ENCODE peak calls at places on chromosomes 13 and 19, in seven cellular contexts. One of them, this sample, is unnamed.

GRCh38 chr13:102128216-102128800 is 273.5 kb downstream of the FGF14 start:
- DNase-seq in activated CD4-positive, alpha-beta T cell treated with anti-CD3 and anti-CD28 coated beads for 48 hours: no peak
- DNase-seq in iris pigment epithelial cell: peak
- DNase-seq in substantia nigra: no peak
- DNase-seq in NCI-H1436 treated with DMSO at 0.1 percent for 48 hours: no peak
- DNase-seq in PC-9: no peak
- DNase-seq in WTC11: no peak
- DNase-seq in this sample: no peak

GRCh38 chr13:45564108-45564507 is 51.4 kb downstream of the ERICH6B start:
- DNase-seq in activated CD4-positive, alpha-beta T cell treated with anti-CD3 and anti-CD28 coated beads for 48 hours: peak
- DNase-seq in PC-9: no peak
- DNase-seq in iris pigment epithelial cell: peak
- DNase-seq in WTC11: no peak
- DNase-seq in NCI-H1436 treated with DMSO at 0.1 percent for 48 hours: no peak
- DNase-seq in substantia nigra: no peak
- DNase-seq in this sample: no peak

GRCh38 chr19:36152061-36152885 is at the start of gene COX7A1:
- DNase-seq in WTC11: no peak
- DNase-seq in activated CD4-positive, alpha-beta T cell treated with anti-CD3 and anti-CD28 coated beads for 48 hours: no peak
- DNase-seq in substantia nigra: no peak
- DNase-seq in PC-9: no peak
- DNase-seq in iris pigment epithelial cell: peak
- DNase-seq in NCI-H1436 treated with DMSO at 0.1 percent for 48 hours: no peak
- DNase-seq in this sample: no peak

GRCh38 chr13:27770809-27771208 is 21.5 kb upstream of the GSX1 start:
- DNase-seq in substantia nigra: no peak
- DNase-seq in activated CD4-positive, alpha-beta T cell treated with anti-CD3 and anti-CD28 coated beads for 48 hours: peak
- DNase-seq in iris pigment epithelial cell: peak
- DNase-seq in WTC11: peak
- DNase-seq in NCI-H1436 treated with DMSO at 0.1 percent for 48 hours: peak
- DNase-seq in PC-9: no peak
- DNase-seq in this sample: peak

GRCh38 chr19:10577951-10578350 is 9.2 kb downstream of the AP1M2 start:
- DNase-seq in PC-9: no peak
- DNase-seq in NCI-H1436 treated with DMSO at 0.1 percent for 48 hours: no peak
- DNase-seq in substantia nigra: no peak
- DNase-seq in activated CD4-positive, alpha-beta T cell treated with anti-CD3 and anti-CD28 coated beads for 48 hours: no peak
- DNase-seq in iris pigment epithelial cell: no peak
- DNase-seq in WTC11: no peak
- DNase-seq in this sample: no peak

GRCh38 chr19:5628470-5628869 is 5.6 kb downstream of the SAFB start:
- DNase-seq in substantia nigra: no peak
- DNase-seq in activated CD4-positive, alpha-beta T cell treated with anti-CD3 and anti-CD28 coated beads for 48 hours: no peak
- DNase-seq in PC-9: no peak
- DNase-seq in iris pigment epithelial cell: peak
- DNase-seq in WTC11: no peak
- DNase-seq in NCI-H1436 treated with DMSO at 0.1 percent for 48 hours: no peak
- DNase-seq in this sample: no peak

GRCh38 chr19:48881741-48882657 is 9.8 kb downstream of the PPP1R15A start:
- DNase-seq in iris pigment epithelial cell: no peak
- DNase-seq in PC-9: no peak
- DNase-seq in WTC11: peak
- DNase-seq in activated CD4-positive, alpha-beta T cell treated with anti-CD3 and anti-CD28 coated beads for 48 hours: no peak
- DNase-seq in NCI-H1436 treated with DMSO at 0.1 percent for 48 hours: no peak
- DNase-seq in substantia nigra: no peak
- DNase-seq in this sample: no peak

GRCh38 chr19:4456843-4457653 is 546 bp downstream of the UBXN6 start:
- DNase-seq in iris pigment epithelial cell: peak
- DNase-seq in NCI-H1436 treated with DMSO at 0.1 percent for 48 hours: no peak
- DNase-seq in activated CD4-positive, alpha-beta T cell treated with anti-CD3 and anti-CD28 coated beads for 48 hours: peak
- DNase-seq in PC-9: no peak
- DNase-seq in WTC11: peak
- DNase-seq in substantia nigra: no peak
- DNase-seq in this sample: peak

GRCh38 chr13:26022538-26023292 is 29.1 kb downstream of the SHISA2 start:
- DNase-seq in PC-9: peak
- DNase-seq in substantia nigra: no peak
- DNase-seq in NCI-H1436 treated with DMSO at 0.1 percent for 48 hours: no peak
- DNase-seq in iris pigment epithelial cell: peak
- DNase-seq in activated CD4-positive, alpha-beta T cell treated with anti-CD3 and anti-CD28 coated beads for 48 hours: no peak
- DNase-seq in WTC11: no peak
- DNase-seq in this sample: peak

GRCh38 chr19:17076539-17076919 is 952 bp downstream of the MYO9B start:
- DNase-seq in WTC11: no peak
- DNase-seq in iris pigment epithelial cell: no peak
- DNase-seq in PC-9: no peak
- DNase-seq in substantia nigra: no peak
- DNase-seq in NCI-H1436 treated with DMSO at 0.1 percent for 48 hours: no peak
- DNase-seq in activated CD4-positive, alpha-beta T cell treated with anti-CD3 and anti-CD28 coated beads for 48 hours: peak
- DNase-seq in this sample: no peak

GRCh38 chr13:100540621-100541020 is 48.0 kb downstream of the GGACT start:
- DNase-seq in WTC11: no peak
- DNase-seq in substantia nigra: no peak
- DNase-seq in activated CD4-positive, alpha-beta T cell treated with anti-CD3 and anti-CD28 coated beads for 48 hours: no peak
- DNase-seq in NCI-H1436 treated with DMSO at 0.1 percent for 48 hours: no peak
- DNase-seq in PC-9: no peak
- DNase-seq in iris pigment epithelial cell: peak
- DNase-seq in this sample: no peak

GRCh38 chr19:33864311-33864850 is 67.7 kb downstream of the KCTD15 start:
- DNase-seq in PC-9: no peak
- DNase-seq in NCI-H1436 treated with DMSO at 0.1 percent for 48 hours: no peak
- DNase-seq in activated CD4-positive, alpha-beta T cell treated with anti-CD3 and anti-CD28 coated beads for 48 hours: no peak
- DNase-seq in iris pigment epithelial cell: no peak
- DNase-seq in substantia nigra: no peak
- DNase-seq in WTC11: no peak
- DNase-seq in this sample: no peak

GRCh38 chr13:44848956-44849748 is 140.1 kb downstream of the NUFIP1 start:
- DNase-seq in activated CD4-positive, alpha-beta T cell treated with anti-CD3 and anti-CD28 coated beads for 48 hours: no peak
- DNase-seq in WTC11: no peak
- DNase-seq in NCI-H1436 treated with DMSO at 0.1 percent for 48 hours: no peak
- DNase-seq in iris pigment epithelial cell: no peak
- DNase-seq in PC-9: no peak
- DNase-seq in substantia nigra: no peak
- DNase-seq in this sample: no peak

GRCh38 chr13:73835138-73835721 is 299.0 kb downstream of the KLF12 start:
- DNase-seq in WTC11: no peak
- DNase-seq in NCI-H1436 treated with DMSO at 0.1 percent for 48 hours: peak
- DNase-seq in PC-9: no peak
- DNase-seq in substantia nigra: no peak
- DNase-seq in activated CD4-positive, alpha-beta T cell treated with anti-CD3 and anti-CD28 coated beads for 48 hours: no peak
- DNase-seq in iris pigment epithelial cell: peak
- DNase-seq in this sample: peak

GRCh38 chr13:27712421-27712820 is 79.9 kb upstream of the GSX1 start:
- DNase-seq in activated CD4-positive, alpha-beta T cell treated with anti-CD3 and anti-CD28 coated beads for 48 hours: no peak
- DNase-seq in iris pigment epithelial cell: no peak
- DNase-seq in PC-9: no peak
- DNase-seq in NCI-H1436 treated with DMSO at 0.1 percent for 48 hours: no peak
- DNase-seq in substantia nigra: no peak
- DNase-seq in WTC11: no peak
- DNase-seq in this sample: no peak

GRCh38 chr13:33953203-33953602 is 135.3 kb downstream of the RFC3 start:
- DNase-seq in substantia nigra: no peak
- DNase-seq in iris pigment epithelial cell: peak
- DNase-seq in NCI-H1436 treated with DMSO at 0.1 percent for 48 hours: no peak
- DNase-seq in PC-9: no peak
- DNase-seq in WTC11: no peak
- DNase-seq in activated CD4-positive, alpha-beta T cell treated with anti-CD3 and anti-CD28 coated beads for 48 hours: no peak
- DNase-seq in this sample: no peak

GRCh38 chr13:45863716-45864590 is 12.4 kb upstream of the SIAH3 start:
- DNase-seq in substantia nigra: no peak
- DNase-seq in NCI-H1436 treated with DMSO at 0.1 percent for 48 hours: no peak
- DNase-seq in WTC11: no peak
- DNase-seq in PC-9: no peak
- DNase-seq in activated CD4-positive, alpha-beta T cell treated with anti-CD3 and anti-CD28 coated beads for 48 hours: no peak
- DNase-seq in iris pigment epithelial cell: no peak
- DNase-seq in this sample: no peak

GRCh38 chr19:1250374-1251232 is 2.2 kb downstream of the MIDN start:
- DNase-seq in WTC11: peak
- DNase-seq in substantia nigra: no peak
- DNase-seq in NCI-H1436 treated with DMSO at 0.1 percent for 48 hours: no peak
- DNase-seq in PC-9: no peak
- DNase-seq in activated CD4-positive, alpha-beta T cell treated with anti-CD3 and anti-CD28 coated beads for 48 hours: peak
- DNase-seq in iris pigment epithelial cell: peak
- DNase-seq in this sample: no peak

GRCh38 chr13:41696163-41697003 is 239.0 kb downstream of the RGCC start:
- DNase-seq in NCI-H1436 treated with DMSO at 0.1 percent for 48 hours: no peak
- DNase-seq in substantia nigra: no peak
- DNase-seq in WTC11: no peak
- DNase-seq in iris pigment epithelial cell: peak
- DNase-seq in activated CD4-positive, alpha-beta T cell treated with anti-CD3 and anti-CD28 coated beads for 48 hours: no peak
- DNase-seq in PC-9: peak
- DNase-seq in this sample: no peak

GRCh38 chr13:63696055-63696454 is 2280.4 kb upstream of the PCDH20 start:
- DNase-seq in WTC11: no peak
- DNase-seq in substantia nigra: no peak
- DNase-seq in NCI-H1436 treated with DMSO at 0.1 percent for 48 hours: no peak
- DNase-seq in activated CD4-positive, alpha-beta T cell treated with anti-CD3 and anti-CD28 coated beads for 48 hours: no peak
- DNase-seq in PC-9: no peak
- DNase-seq in iris pigment epithelial cell: peak
- DNase-seq in this sample: no peak

GRCh38 chr13:78370231-78370630 is 233.1 kb downstream of the POU4F1 start:
- DNase-seq in WTC11: no peak
- DNase-seq in activated CD4-positive, alpha-beta T cell treated with anti-CD3 and anti-CD28 coated beads for 48 hours: no peak
- DNase-seq in substantia nigra: no peak
- DNase-seq in PC-9: no peak
- DNase-seq in iris pigment epithelial cell: no peak
- DNase-seq in NCI-H1436 treated with DMSO at 0.1 percent for 48 hours: no peak
- DNase-seq in this sample: no peak

This sample was measured in RPMI8226.